ENCODE peak calls at places on chromosomes 11 and 22, in nine cellular contexts. One of them, this sample, is unnamed. For H3K4me1, the result is how much of the 10 kb centered on the place peaks cover.

GRCh38 chr11:14411818-14412217 is 52.8 kb upstream of the RRAS2 start:
- DNase-seq in cardiac muscle cell: no peak
- DNase-seq in tibial nerve: no peak
- DNase-seq in psoas muscle: peak
- DNase-seq in A549: no peak
- DNase-seq in BE2C: peak
- DNase-seq in colonic mucosa: peak
- DNase-seq in right atrium auricular region: peak
- DNase-seq in heart left ventricle: peak
- DNase-seq in this sample: no peak

GRCh38 chr11:13462311-13462927 is 603 bp downstream of the BTBD10 start:
- DNase-seq in cardiac muscle cell: peak
- DNase-seq in tibial nerve: peak
- DNase-seq in psoas muscle: peak
- DNase-seq in A549: peak
- DNase-seq in BE2C: peak
- DNase-seq in colonic mucosa: peak
- DNase-seq in right atrium auricular region: no peak
- DNase-seq in heart left ventricle: peak
- DNase-seq in this sample: peak

GRCh38 chr11:68051191-68052136 is 12.6 kb downstream of the TCIRG1 start:
- DNase-seq in cardiac muscle cell: no peak
- DNase-seq in tibial nerve: no peak
- DNase-seq in psoas muscle: no peak
- DNase-seq in A549: peak
- DNase-seq in BE2C: peak
- DNase-seq in colonic mucosa: no peak
- DNase-seq in right atrium auricular region: no peak
- DNase-seq in heart left ventricle: no peak
- DNase-seq in this sample: peak

GRCh38 chr11:27720277-27720830 is 20.1 kb upstream of the BDNF start:
- DNase-seq in cardiac muscle cell: peak
- DNase-seq in tibial nerve: no peak
- DNase-seq in psoas muscle: no peak
- DNase-seq in A549: peak
- DNase-seq in BE2C: no peak
- DNase-seq in colonic mucosa: peak
- DNase-seq in right atrium auricular region: no peak
- DNase-seq in heart left ventricle: no peak
- DNase-seq in this sample: peak

GRCh38 chr11:129249351-129249750 is 57.2 kb upstream of the ARHGAP32 start:
- DNase-seq in cardiac muscle cell: no peak
- DNase-seq in tibial nerve: no peak
- DNase-seq in psoas muscle: no peak
- DNase-seq in A549: peak
- DNase-seq in BE2C: no peak
- DNase-seq in colonic mucosa: no peak
- DNase-seq in right atrium auricular region: no peak
- DNase-seq in heart left ventricle: no peak
- DNase-seq in this sample: no peak

GRCh38 chr22:48346311-48346710 is 1481.4 kb downstream of the BRD1 start:
- DNase-seq in cardiac muscle cell: no peak
- DNase-seq in tibial nerve: no peak
- DNase-seq in psoas muscle: no peak
- DNase-seq in A549: no peak
- DNase-seq in BE2C: no peak
- DNase-seq in colonic mucosa: no peak
- DNase-seq in right atrium auricular region: no peak
- DNase-seq in heart left ventricle: no peak
- DNase-seq in this sample: no peak

GRCh38 chr22:17638182-17638431 is 450 bp upstream of the BCL2L13 start:
- DNase-seq in cardiac muscle cell: no peak
- DNase-seq in tibial nerve: no peak
- DNase-seq in psoas muscle: no peak
- DNase-seq in A549: peak
- DNase-seq in BE2C: no peak
- DNase-seq in colonic mucosa: no peak
- DNase-seq in right atrium auricular region: no peak
- DNase-seq in heart left ventricle: no peak
- DNase-seq in this sample: no peak

GRCh38 chr11:36123353-36124220 is 165.6 kb downstream of the COMMD9 start:
- DNase-seq in cardiac muscle cell: no peak
- DNase-seq in tibial nerve: no peak
- DNase-seq in psoas muscle: peak
- DNase-seq in A549: no peak
- DNase-seq in BE2C: no peak
- DNase-seq in colonic mucosa: no peak
- DNase-seq in right atrium auricular region: no peak
- DNase-seq in heart left ventricle: no peak
- DNase-seq in this sample: no peak

GRCh38 chr11:763073-763463 is 14.2 kb downstream of the GATD1 start:
- DNase-seq in cardiac muscle cell: no peak
- DNase-seq in tibial nerve: no peak
- DNase-seq in psoas muscle: no peak
- DNase-seq in A549: no peak
- DNase-seq in BE2C: no peak
- DNase-seq in colonic mucosa: peak
- DNase-seq in right atrium auricular region: no peak
- DNase-seq in heart left ventricle: no peak
- DNase-seq in this sample: no peak

GRCh38 chr11:131880976-131881375 is 510.6 kb downstream of the NTM start:
- DNase-seq in cardiac muscle cell: no peak
- DNase-seq in tibial nerve: no peak
- DNase-seq in psoas muscle: no peak
- DNase-seq in A549: no peak
- DNase-seq in BE2C: no peak
- DNase-seq in colonic mucosa: no peak
- DNase-seq in right atrium auricular region: no peak
- DNase-seq in heart left ventricle: no peak
- DNase-seq in this sample: no peak

GRCh38 chr11:72591785-72592490 is 82.3 kb downstream of the PDE2A start:
- DNase-seq in cardiac muscle cell: no peak
- DNase-seq in tibial nerve: no peak
- DNase-seq in psoas muscle: no peak
- DNase-seq in A549: no peak
- DNase-seq in BE2C: no peak
- DNase-seq in colonic mucosa: no peak
- DNase-seq in right atrium auricular region: no peak
- DNase-seq in heart left ventricle: no peak
- DNase-seq in this sample: no peak

GRCh38 chr11:13315517-13316432 is 38.2 kb downstream of the BMAL1 start:
- DNase-seq in cardiac muscle cell: no peak
- DNase-seq in tibial nerve: no peak
- DNase-seq in psoas muscle: no peak
- DNase-seq in A549: no peak
- DNase-seq in BE2C: no peak
- DNase-seq in colonic mucosa: no peak
- DNase-seq in right atrium auricular region: no peak
- DNase-seq in heart left ventricle: no peak
- DNase-seq in this sample: no peak

GRCh38 chr11:2929511-2929879 is 275 bp upstream of the PHLDA2 start:
- DNase-seq in cardiac muscle cell: no peak
- DNase-seq in tibial nerve: no peak
- DNase-seq in psoas muscle: peak
- DNase-seq in A549: peak
- DNase-seq in BE2C: no peak
- DNase-seq in colonic mucosa: peak
- DNase-seq in right atrium auricular region: no peak
- DNase-seq in heart left ventricle: peak
- DNase-seq in this sample: peak

GRCh38 chr11:46127150-46127638 is 5.9 kb upstream of the PHF21A start:
- DNase-seq in cardiac muscle cell: no peak
- DNase-seq in tibial nerve: no peak
- DNase-seq in psoas muscle: no peak
- DNase-seq in A549: peak
- DNase-seq in BE2C: peak
- DNase-seq in colonic mucosa: peak
- DNase-seq in right atrium auricular region: no peak
- DNase-seq in heart left ventricle: peak
- DNase-seq in this sample: peak

GRCh38 chr22:35140879-35141745 is 75.2 kb downstream of the ISX start:
- DNase-seq in cardiac muscle cell: peak
- DNase-seq in tibial nerve: no peak
- DNase-seq in psoas muscle: no peak
- DNase-seq in A549: no peak
- DNase-seq in BE2C: peak
- DNase-seq in colonic mucosa: peak
- DNase-seq in right atrium auricular region: no peak
- DNase-seq in heart left ventricle: no peak
- DNase-seq in this sample: peak

GRCh38 chr22:28808716-28809355 is 8.5 kb upstream of the XBP1 start:
- DNase-seq in cardiac muscle cell: no peak
- DNase-seq in tibial nerve: no peak
- DNase-seq in psoas muscle: no peak
- DNase-seq in A549: no peak
- DNase-seq in BE2C: no peak
- DNase-seq in colonic mucosa: no peak
- DNase-seq in right atrium auricular region: no peak
- DNase-seq in heart left ventricle: no peak
- DNase-seq in this sample: peak

GRCh38 chr11:20258496-20258895 is 98.2 kb upstream of the DBX1 start:
- DNase-seq in cardiac muscle cell: no peak
- DNase-seq in tibial nerve: no peak
- DNase-seq in psoas muscle: no peak
- DNase-seq in A549: no peak
- DNase-seq in BE2C: no peak
- DNase-seq in colonic mucosa: no peak
- DNase-seq in right atrium auricular region: no peak
- DNase-seq in heart left ventricle: no peak
- DNase-seq in this sample: no peak

GRCh38 chr11:65575568-65576231 is at the start of gene EHBP1L1:
- DNase-seq in cardiac muscle cell: peak
- DNase-seq in tibial nerve: peak
- DNase-seq in psoas muscle: peak
- DNase-seq in A549: peak
- DNase-seq in BE2C: peak
- DNase-seq in colonic mucosa: peak
- DNase-seq in right atrium auricular region: no peak
- DNase-seq in heart left ventricle: peak
- DNase-seq in this sample: no peak

GRCh38 chr11:65577756-65578109 is 1.9 kb downstream of the EHBP1L1 start:
- DNase-seq in cardiac muscle cell: no peak
- DNase-seq in tibial nerve: no peak
- DNase-seq in psoas muscle: no peak
- DNase-seq in A549: no peak
- DNase-seq in BE2C: no peak
- DNase-seq in colonic mucosa: no peak
- DNase-seq in right atrium auricular region: no peak
- DNase-seq in heart left ventricle: no peak
- DNase-seq in this sample: no peak

GRCh38 chr11:65574963-65575567 is 788 bp upstream of the EHBP1L1 start:
- DNase-seq in cardiac muscle cell: no peak
- DNase-seq in tibial nerve: no peak
- DNase-seq in psoas muscle: no peak
- DNase-seq in A549: no peak
- DNase-seq in BE2C: no peak
- DNase-seq in colonic mucosa: peak
- DNase-seq in right atrium auricular region: no peak
- DNase-seq in heart left ventricle: no peak
- DNase-seq in this sample: peak

GRCh38 chr11:65576867-65577755 is 1.3 kb downstream of the EHBP1L1 start:
- DNase-seq in cardiac muscle cell: no peak
- DNase-seq in tibial nerve: no peak
- DNase-seq in psoas muscle: peak
- DNase-seq in A549: peak
- DNase-seq in BE2C: no peak
- DNase-seq in colonic mucosa: peak
- DNase-seq in right atrium auricular region: peak
- DNase-seq in heart left ventricle: peak
- DNase-seq in this sample: no peak

GRCh38 chr11:65576232-65576866 is 496 bp downstream of the EHBP1L1 start:
- DNase-seq in cardiac muscle cell: no peak
- DNase-seq in tibial nerve: no peak
- DNase-seq in psoas muscle: peak
- DNase-seq in A549: no peak
- DNase-seq in BE2C: no peak
- DNase-seq in colonic mucosa: no peak
- DNase-seq in right atrium auricular region: no peak
- DNase-seq in heart left ventricle: peak
- DNase-seq in this sample: no peak
- H3K4me3 ChIP-seq in cardiac muscle cell: peak
- H3K4me3 ChIP-seq in tibial nerve: peak
- H3K4me3 ChIP-seq in psoas muscle: peak
- H3K4me3 ChIP-seq in A549: peak
- H3K4me3 ChIP-seq in BE2C: no peak
- H3K4me3 ChIP-seq in colonic mucosa: peak
- H3K4me3 ChIP-seq in right atrium auricular region: peak
- H3K4me3 ChIP-seq in heart left ventricle: peak
- H3K4me3 ChIP-seq in this sample: peak

GRCh38 chr11:61132646-61133045 is 28.6 kb downstream of the VPS37C start:
- DNase-seq in cardiac muscle cell: no peak
- DNase-seq in tibial nerve: no peak
- DNase-seq in psoas muscle: no peak
- DNase-seq in A549: no peak
- DNase-seq in BE2C: no peak
- DNase-seq in colonic mucosa: no peak
- DNase-seq in right atrium auricular region: no peak
- DNase-seq in heart left ventricle: no peak
- DNase-seq in this sample: no peak
- H3K4me1 ChIP-seq in cardiac muscle cell: under half
- H3K4me1 ChIP-seq in tibial nerve: under half
- H3K4me1 ChIP-seq in psoas muscle: under half
- H3K4me1 ChIP-seq in A549: under half
- H3K4me1 ChIP-seq in BE2C: under half
- H3K4me1 ChIP-seq in colonic mucosa: under half
- H3K4me1 ChIP-seq in right atrium auricular region: under half
- H3K4me1 ChIP-seq in heart left ventricle: under half
- H3K4me1 ChIP-seq in this sample: under half

DNA sequence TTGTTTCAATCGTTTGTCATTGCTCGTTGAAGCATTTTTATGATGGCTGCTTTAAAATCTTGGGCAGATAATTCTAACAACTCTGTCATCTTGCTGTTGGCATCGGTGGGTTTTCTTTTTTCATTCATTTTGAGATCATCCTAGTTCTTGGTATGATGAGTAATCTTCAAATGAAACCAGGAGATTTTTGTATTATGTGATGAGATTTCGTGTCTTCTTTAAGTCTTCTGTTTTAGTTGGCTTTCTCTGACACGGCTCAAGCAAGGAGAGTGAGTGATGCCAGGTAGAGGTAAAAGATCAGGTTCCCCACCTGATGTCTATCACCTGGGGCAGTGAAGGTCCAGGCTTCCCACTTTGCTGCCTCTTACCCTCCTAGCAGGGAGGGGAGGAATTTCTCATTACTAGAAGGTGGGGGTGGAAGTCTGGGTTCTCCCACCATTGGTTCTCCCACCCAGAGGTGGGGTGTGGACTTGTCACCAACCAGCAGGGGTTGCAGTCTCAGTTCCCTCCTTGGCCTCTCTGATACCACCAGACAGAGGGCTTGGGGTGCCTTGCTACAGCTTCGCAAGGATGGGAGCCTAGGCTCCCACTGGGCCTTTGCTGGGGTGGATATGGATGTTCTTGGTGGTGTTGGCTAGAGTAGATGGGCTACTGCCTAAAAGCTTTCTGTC is 12.9 kb downstream of the CDC45 start:
- DNase-seq in cardiac muscle cell: no peak
- DNase-seq in tibial nerve: no peak
- DNase-seq in psoas muscle: no peak
- DNase-seq in A549: no peak
- DNase-seq in BE2C: no peak
- DNase-seq in colonic mucosa: no peak
- DNase-seq in right atrium auricular region: no peak
- DNase-seq in heart left ventricle: no peak
- DNase-seq in this sample: no peak
- TF ChIP-seq CTCF in cardiac muscle cell: no peak
- TF ChIP-seq CTCF in tibial nerve: no peak
- TF ChIP-seq CTCF in psoas muscle: no peak
- TF ChIP-seq CTCF in A549: no peak
- TF ChIP-seq CTCF in BE2C: no peak
- TF ChIP-seq CTCF in colonic mucosa: no peak
- TF ChIP-seq CTCF in right atrium auricular region: no peak
- TF ChIP-seq CTCF in heart left ventricle: no peak
- TF ChIP-seq CTCF in this sample: no peak

GRCh38 chr11:96339704-96340554 is 3.1 kb downstream of the MAML2 start:
- DNase-seq in cardiac muscle cell: no peak
- DNase-seq in tibial nerve: no peak
- DNase-seq in psoas muscle: no peak
- DNase-seq in A549: no peak
- DNase-seq in BE2C: no peak
- DNase-seq in colonic mucosa: peak
- DNase-seq in right atrium auricular region: no peak
- DNase-seq in heart left ventricle: no peak
- DNase-seq in this sample: no peak
- H3K4me3 ChIP-seq in cardiac muscle cell: no peak
- H3K4me3 ChIP-seq in tibial nerve: peak
- H3K4me3 ChIP-seq in psoas muscle: peak
- H3K4me3 ChIP-seq in A549: no peak
- H3K4me3 ChIP-seq in BE2C: no peak
- H3K4me3 ChIP-seq in colonic mucosa: peak
- H3K4me3 ChIP-seq in right atrium auricular region: peak
- H3K4me3 ChIP-seq in heart left ventricle: peak
- H3K4me3 ChIP-seq in this sample: no peak